ENCODE peak calls at places on chromosomes 2 and 18, in ten cellular contexts. C, D, I, Q, Y, L, E, X, M and P are unnamed samples. For H3K4me1, the result is how much of the 10 kb centered on the place peaks cover.

GRCh38 chr2:110167326-110167955 is 37.4 kb downstream of the NPHP1 start:
- DNase-seq in M (no peak), C (no peak), L (no peak), X (no peak), Q (no peak), D (no peak), E (peak), I (no peak), Y (no peak), P (no peak)

GRCh38 chr2:129741165-129741564 is 238.3 kb upstream of the RAB6C start:
- DNase-seq in Y (no peak), Q (no peak), E (no peak), X (no peak), C (no peak), M (no peak), I (no peak), D (no peak), L (no peak), P (no peak)

GRCh38 chr2:239344857-239345216 is 56.0 kb downstream of the HDAC4 start:
- DNase-seq in E (no peak), C (no peak), Q (no peak), M (no peak), Y (no peak), L (peak), I (peak), X (no peak), D (no peak), P (no peak)

GRCh38 chr2:239579524-239580198 is 178.8 kb upstream of the HDAC4 start:
- DNase-seq in Y (no peak), C (no peak), D (peak), E (no peak), M (no peak), Q (no peak), L (no peak), X (no peak), I (no peak), P (peak)

GRCh38 chr18:61900504-61901281 is 7.9 kb upstream of the RNF152 start:
- DNase-seq in C (no peak), I (no peak), E (no peak), X (no peak), D (no peak), M (no peak), L (no peak), Q (no peak), Y (no peak), P (no peak)

GRCh38 chr18:41906528-41907256 is 48.3 kb upstream of the PIK3C3 start:
- DNase-seq in M (no peak), E (peak), I (no peak), Q (peak), C (no peak), D (no peak), L (no peak), X (no peak), Y (peak), P (no peak)

GRCh38 chr2:160993543-160994090 is 166.6 kb upstream of the TANK start:
- DNase-seq in C (peak), E (no peak), M (no peak), Y (no peak), Q (no peak), D (no peak), L (no peak), I (no peak), X (no peak), P (no peak)

GRCh38 chr2:163934134-163934533 is 198.3 kb upstream of the FIGN start:
- DNase-seq in Q (no peak), M (no peak), X (no peak), Y (no peak), C (no peak), E (peak), I (no peak), D (no peak), L (no peak), P (no peak)

GRCh38 chr2:214706986-214707385 is 102.5 kb downstream of the BARD1 start:
- DNase-seq in X (no peak), Q (peak), E (peak), D (no peak), L (no peak), M (no peak), Y (no peak), I (no peak), C (no peak), P (no peak)

GRCh38 chr2:99425022-99425421 is 64.8 kb downstream of the REV1 start:
- DNase-seq in C (no peak), Y (no peak), D (no peak), X (no peak), Q (no peak), I (no peak), M (no peak), E (peak), L (no peak), P (no peak)

GRCh38 chr2:99928472-99929053 is 213.8 kb downstream of the AFF3 start:
- DNase-seq in I (no peak), E (peak), C (no peak), X (no peak), D (no peak), Y (no peak), L (peak), M (no peak), Q (no peak), P (no peak)

GRCh38 chr2:105604938-105605337 is 139.8 kb upstream of the NCK2 start:
- DNase-seq in L (no peak), Q (no peak), C (peak), I (peak), Y (no peak), D (no peak), X (no peak), M (no peak), E (peak), P (peak)

GRCh38 chr2:154978710-154979109 is 280.2 kb downstream of the KCNJ3 start:
- DNase-seq in L (no peak), E (no peak), X (no peak), I (no peak), Q (no peak), Y (no peak), M (no peak), D (no peak), C (no peak), P (no peak)

GRCh38 chr2:192035731-192036442 is 158.8 kb downstream of the TMEFF2 start:
- DNase-seq in X (no peak), M (no peak), I (no peak), L (no peak), E (peak), C (no peak), Y (no peak), D (no peak), Q (no peak), P (no peak)

GRCh38 chr2:46135936-46136335 is 161.3 kb upstream of the EPAS1 start:
- DNase-seq in I (no peak), D (no peak), X (no peak), M (no peak), C (no peak), Q (no peak), Y (no peak), L (no peak), E (peak), P (peak)

GRCh38 chr2:46294185-46294836 is 2.9 kb upstream of the EPAS1 start:
- DNase-seq in Y (peak), X (peak), D (no peak), C (no peak), E (no peak), I (peak), M (no peak), L (peak), Q (peak), P (no peak)

GRCh38 chr2:222410534-222410933 is 13.8 kb upstream of the SGPP2 start:
- DNase-seq in M (no peak), L (no peak), E (peak), I (no peak), Y (no peak), Q (no peak), X (peak), D (no peak), C (no peak), P (no peak)

GRCh38 chr2:240780023-240780831 is 39.8 kb downstream of the KIF1A start:
- DNase-seq in X (no peak), Q (no peak), E (no peak), M (no peak), L (no peak), I (no peak), C (no peak), D (peak), Y (no peak), P (no peak)

GRCh38 chr2:128636802-128637147 is 318.1 kb upstream of the HS6ST1 start:
- DNase-seq in Q (no peak), X (peak), E (no peak), L (no peak), C (no peak), M (no peak), D (no peak), I (no peak), Y (no peak), P (no peak)

GRCh38 chr2:158893057-158893456 is 75.4 kb upstream of the TANC1 start:
- DNase-seq in I (no peak), X (no peak), E (peak), M (no peak), Q (no peak), L (no peak), C (no peak), Y (no peak), D (no peak), P (no peak)

GRCh38 chr2:56184500-56184996 is 758 bp downstream of the CCDC85A start:
- DNase-seq in M (no peak), C (no peak), D (peak), L (no peak), Q (no peak), I (no peak), E (peak), Y (no peak), X (peak), P (no peak)

GRCh38 chr18:42614619-42615293 is 500.7 kb downstream of the RIT2 start:
- DNase-seq in E (peak), Q (peak), M (no peak), I (peak), L (no peak), Y (no peak), X (no peak), C (peak), D (no peak), P (no peak)

GRCh38 chr18:56645415-56646016 is 5.6 kb upstream of the WDR7 start:
- DNase-seq in Q (no peak), E (no peak), L (no peak), X (no peak), I (no peak), D (no peak), Y (no peak), M (no peak), C (no peak), P (no peak)

GRCh38 chr2:52467189-52467588 is 1300.4 kb upstream of the CHAC2 start:
- DNase-seq in C (no peak), L (no peak), E (no peak), M (no peak), I (no peak), D (no peak), X (no peak), Y (no peak), Q (no peak), P (no peak)

GRCh38 chr2:68458962-68459361 is 8.1 kb downstream of the FBXO48 start:
- DNase-seq in D (no peak), X (no peak), I (no peak), L (no peak), Q (no peak), E (peak), M (no peak), Y (peak), C (no peak), P (no peak)

GRCh38 chr2:241003047-241003360 is 4.6 kb downstream of the SNED1 start:
- DNase-seq in L (no peak), C (no peak), D (no peak), M (no peak), X (no peak), E (no peak), Y (no peak), Q (no peak), I (no peak), P (no peak)

DNA sequence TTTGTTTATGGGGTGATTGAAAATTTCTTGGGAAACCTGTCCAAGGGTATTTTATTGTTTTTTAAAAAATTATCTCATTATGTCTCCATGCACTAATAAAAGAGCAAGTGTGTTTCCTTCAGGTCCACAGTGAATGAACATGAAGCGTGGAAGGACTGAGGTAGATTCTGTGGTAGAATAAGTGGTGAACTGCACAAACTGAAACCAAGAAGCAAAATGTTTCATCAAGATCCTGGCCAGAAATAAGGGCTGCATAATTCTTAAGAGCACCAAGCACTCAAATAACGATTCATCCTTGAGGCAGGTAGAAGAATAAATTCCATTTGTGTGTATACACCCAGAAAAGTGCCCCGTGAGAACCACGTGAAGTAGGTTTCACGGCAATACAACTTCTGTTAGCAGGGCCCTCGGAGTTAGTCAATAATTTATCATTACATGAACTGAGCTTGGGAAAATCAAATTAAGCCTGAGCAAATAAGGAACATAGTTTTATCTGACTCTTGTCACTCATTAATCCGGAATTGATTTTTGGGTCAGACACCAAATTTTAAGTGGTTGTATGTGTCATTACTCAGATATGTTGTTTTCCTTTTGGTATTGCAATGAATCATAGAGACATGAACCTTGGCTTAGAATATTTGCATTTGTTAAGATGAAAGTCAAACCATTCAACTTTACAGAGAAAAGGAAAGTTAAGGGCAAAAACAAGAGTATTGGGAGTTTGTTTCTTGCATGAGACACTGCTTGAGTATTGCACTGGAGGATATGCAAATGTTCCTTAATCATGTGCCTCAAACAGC is 472.5 kb upstream of the NETO1 start:
- DNase-seq in X (no peak), Y (no peak), I (no peak), Q (no peak), D (no peak), C (no peak), M (no peak), E (peak), L (no peak), P (no peak)
- TF ChIP-seq CTCF in X (no peak), Y (no peak), I (no peak), Q (no peak), D (no peak), C (no peak), M (no peak), E (no peak), L (no peak), P (no peak)

DNA sequence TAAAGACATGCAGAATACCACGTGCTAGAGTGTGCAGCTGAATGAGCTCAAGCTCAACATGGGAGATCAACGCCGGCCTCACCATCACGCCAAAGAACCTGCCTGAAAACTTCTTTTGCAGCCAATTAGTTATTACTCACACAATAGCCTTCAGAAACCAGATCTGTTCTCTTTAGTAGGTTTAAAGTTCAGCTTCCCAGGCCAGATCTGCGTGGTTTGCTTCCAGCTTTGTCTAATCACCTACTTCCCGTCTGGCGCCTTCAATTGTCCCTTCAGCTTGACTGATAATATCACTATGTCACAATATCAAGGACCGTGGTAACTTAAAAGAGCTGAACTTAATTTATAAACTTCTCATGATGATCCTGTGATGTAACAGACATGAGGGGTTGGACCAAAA is 68.0 kb upstream of the ZNF236 start:
- DNase-seq in D (no peak), M (no peak), Q (no peak), E (no peak), L (no peak), Y (no peak), X (no peak), C (no peak), I (no peak), P (no peak)
- H3K4me3 ChIP-seq in D (no peak), M (no peak), Q (no peak), E (no peak), L (no peak), Y (no peak), X (no peak), C (no peak), I (no peak), P (no peak)

GRCh38 chr2:96527990-96528679 is 8.4 kb upstream of the ARID5A start:
- DNase-seq in I (peak), X (peak), L (peak), E (peak), M (peak), D (peak), Y (no peak), C (peak), Q (no peak), P (peak)
- H3K4me1 ChIP-seq in I (half or more), X (under half), L (under half), E (under half), M (under half), D (under half), Y (under half), C (under half), Q (under half), P (under half)

GRCh38 chr2:75157435-75157834 is 41.9 kb downstream of the TACR1 start:
- DNase-seq in I (no peak), E (no peak), L (no peak), Q (peak), Y (peak), C (no peak), X (no peak), D (no peak), M (no peak), P (no peak)
- TF ChIP-seq CTCF in I (peak), E (no peak), L (no peak), Q (peak), Y (no peak), C (no peak), X (no peak), D (no peak), M (no peak), P (no peak)

GRCh38 chr18:12946549-12947354 is 1.1 kb upstream of the SEH1L start:
- DNase-seq in M (no peak), D (no peak), Y (peak), Q (peak), E (peak), L (no peak), I (peak), C (peak), X (peak), P (no peak)
- H3K4me3 ChIP-seq in M (peak), D (peak), Y (peak), Q (peak), E (peak), L (peak), I (peak), C (peak), X (peak), P (peak)

GRCh38 chr2:38534746-38535403 is 67.9 kb downstream of the HNRNPLL start:
- DNase-seq in Y (no peak), D (peak), M (no peak), E (peak), C (no peak), X (no peak), Q (no peak), L (peak), I (no peak), P (no peak)

GRCh38 chr2:38535404-38535744 is 67.4 kb downstream of the HNRNPLL start:
- DNase-seq in M (no peak), Y (no peak), C (no peak), L (no peak), E (no peak), I (no peak), X (no peak), Q (no peak), D (no peak), P (no peak)

GRCh38 chr2:38533180-38533579 is 69.5 kb downstream of the HNRNPLL start:
- DNase-seq in C (no peak), E (no peak), D (no peak), Y (no peak), I (no peak), L (peak), M (peak), X (peak), Q (no peak), P (no peak)

GRCh38 chr2:38532366-38532765 is 70.4 kb downstream of the HNRNPLL start:
- DNase-seq in I (no peak), D (no peak), Y (no peak), Q (no peak), E (no peak), L (no peak), M (no peak), C (no peak), X (no peak), P (no peak)

DNA sequence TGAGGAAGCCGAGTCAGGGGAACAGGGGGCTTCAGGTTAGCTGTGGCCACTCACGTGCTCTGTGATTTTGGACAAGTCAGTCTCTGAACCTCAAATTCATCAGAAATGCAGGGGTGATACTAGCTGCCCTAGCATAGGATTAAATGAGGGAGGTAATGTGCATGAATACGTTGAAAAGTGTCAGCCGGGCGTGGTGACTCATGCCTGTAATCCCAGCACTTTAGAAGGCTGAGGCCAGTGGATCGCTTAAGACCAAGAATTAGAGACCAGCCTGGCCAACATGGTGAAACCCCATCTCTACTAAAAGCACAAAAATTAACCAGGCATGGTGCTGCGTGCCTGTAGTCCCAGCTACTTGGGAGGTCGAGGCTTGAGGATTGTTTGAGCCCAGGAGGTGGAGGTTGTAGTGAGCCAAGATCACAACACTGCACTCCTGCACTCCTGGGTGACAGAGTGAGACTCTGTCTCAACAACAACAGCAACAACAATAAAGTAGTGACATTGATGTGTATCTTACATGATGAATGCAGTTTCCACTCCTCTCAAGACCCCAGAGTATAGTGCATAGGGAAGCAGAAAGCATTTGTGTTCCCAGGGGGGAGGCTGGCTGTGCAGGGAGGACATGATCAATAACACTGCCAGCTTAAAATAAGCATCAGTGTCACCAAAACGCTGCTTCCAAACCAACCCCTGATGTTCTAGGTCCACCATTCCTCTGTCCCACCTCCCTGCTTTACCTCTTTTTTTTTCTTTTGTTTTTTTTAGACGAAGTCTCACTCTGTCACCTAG is 68.8 kb downstream of the HNRNPLL start:
- DNase-seq in D (no peak), I (no peak), M (no peak), L (no peak), E (no peak), Q (no peak), C (no peak), X (no peak), Y (no peak), P (no peak)
- H3K4me1 ChIP-seq in D (under half), I (under half), M (under half), L (under half), E (under half), Q (under half), C (under half), X (under half), Y (under half), P (under half)

GRCh38 chr18:4016391-4017049 is 438.6 kb downstream of the DLGAP1 start:
- DNase-seq in M (no peak), Q (no peak), C (no peak), D (no peak), X (no peak), I (no peak), E (peak), L (no peak), Y (no peak), P (no peak)

GRCh38 chr18:4020026-4020425 is 435.1 kb downstream of the DLGAP1 start:
- DNase-seq in Y (no peak), X (no peak), Q (no peak), I (no peak), D (no peak), M (no peak), L (no peak), C (no peak), E (no peak), P (no peak)

DNA sequence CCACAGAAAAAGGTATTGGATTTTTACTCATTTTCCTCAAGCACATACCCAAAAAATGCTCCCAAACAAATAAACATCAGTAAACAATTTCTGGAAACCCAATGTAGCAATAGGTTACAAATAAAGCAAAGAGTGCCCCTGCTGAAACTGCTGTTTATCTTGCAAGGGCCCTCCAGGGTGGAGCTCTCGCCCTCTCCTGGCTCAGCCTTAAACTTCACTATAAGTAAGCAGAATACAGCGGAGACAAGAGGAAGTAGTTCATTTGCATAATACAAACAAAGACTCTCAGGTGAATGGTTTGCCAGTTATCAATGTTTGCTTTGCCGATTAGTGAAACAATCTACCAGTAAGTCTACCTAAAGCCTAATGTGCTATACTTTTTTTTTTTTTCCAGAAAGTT is 437.6 kb downstream of the DLGAP1 start:
- DNase-seq in X (no peak), I (no peak), D (no peak), Q (no peak), E (no peak), C (no peak), Y (peak), M (no peak), L (no peak), P (no peak)
- TF ChIP-seq CTCF in X (no peak), I (peak), D (no peak), Q (no peak), E (peak), C (no peak), Y (peak), M (no peak), L (no peak), P (no peak)

GRCh38 chr18:77822552-77823138 is 573.0 kb downstream of the GALR1 start:
- DNase-seq in M (no peak), C (no peak), Q (no peak), L (no peak), X (no peak), I (no peak), Y (no peak), D (no peak), E (no peak), P (no peak)
- H3K4me3 ChIP-seq in M (no peak), C (no peak), Q (no peak), L (no peak), X (no peak), I (no peak), Y (no peak), D (no peak), E (no peak), P (no peak)